ENCODE peak calls at places on chromosomes 16 and 17, in eight cellular contexts. T is RWPE2; E is naive thymus-derived CD8-positive, alpha-beta T cell; L is left lung; P is activated naive CD4-positive, alpha-beta T cell treated with anti-CD3 and anti-CD28 coated beads, Interleukin-2, amount 50 U/mL, for 72 hours; M is esophagus mucosa; A is HCT116; Z is activated CD8-positive, alpha-beta T cell treated with anti-CD3 and anti-CD28 coated beads, Interleukin-2, amount 10 ng/mL, durations not matched to agents 7 days and 5 days. C is an unnamed sample.

GRCh38 chr17:62366191-62366590 is 14.2 kb upstream of the EFCAB3 start:
- ATAC-seq in T (no peak), E (no peak), L (no peak), P (no peak), M (no peak), A (no peak), Z (no peak), C (no peak)

GRCh38 chr16:53415504-53415903 is 18.8 kb upstream of the RBL2 start:
- ATAC-seq in T (no peak), E (no peak), L (peak; percentile 82), P (no peak), M (no peak), A (peak; percentile 65), Z (no peak), C (no peak)

GRCh38 chr17:56866496-56866895 is 32.5 kb downstream of the DGKE start:
- ATAC-seq in T (no peak), E (peak; percentile 48), L (no peak), P (no peak), M (no peak), A (peak; percentile 86), Z (no peak), C (no peak)

GRCh38 chr17:65453204-65453931 is 108.1 kb downstream of the AXIN2 start:
- ATAC-seq in T (peak; percentile 69), E (no peak), L (no peak), P (no peak), M (no peak), A (no peak), Z (no peak), C (no peak)

GRCh38 chr16:85004587-85005205 is 6.6 kb downstream of the ZDHHC7 start:
- ATAC-seq in T (peak; percentile 74), E (no peak), L (peak; percentile 84), P (no peak), M (peak; percentile 22), A (peak; percentile 63), Z (no peak), C (peak; percentile 64)

GRCh38 chr17:19336938-19337711 is 25.4 kb downstream of the B9D1 start:
- ATAC-seq in T (no peak), E (no peak), L (no peak), P (no peak), M (no peak), A (peak; percentile 35), Z (no peak), C (peak; percentile 65)

GRCh38 chr17:29123111-29123510 is 57.1 kb downstream of the MYO18A start:
- ATAC-seq in T (no peak), E (no peak), L (no peak), P (no peak), M (no peak), A (no peak), Z (no peak), C (no peak)

GRCh38 chr17:77311371-77311981 is 170.7 kb downstream of the SEC14L1 start:
- ATAC-seq in T (no peak), E (no peak), L (no peak), P (no peak), M (no peak), A (no peak), Z (no peak), C (no peak)

GRCh38 chr16:21156767-21157467 is 1.6 kb upstream of the LDAF1 start:
- ATAC-seq in T (peak; percentile 28), E (no peak), L (peak; percentile 28), P (no peak), M (no peak), A (peak; percentile 54), Z (no peak), C (peak; percentile 22)

GRCh38 chr16:11272921-11273720 is at the start of gene PRM3:
- ATAC-seq in T (no peak), E (no peak), L (no peak), P (no peak), M (no peak), A (no peak), Z (no peak), C (no peak)

C was measured in gastroesophageal sphincter.